ENCODE peak calls at places on chromosome 20, in nine cellular contexts. One of them, this sample, is unnamed. For H3K4me1, the result is how much of the 10 kb centered on the place peaks cover.

GRCh38 chr20:14729390-14729789 is 392.0 kb upstream of the FLRT3 start:
- DNase-seq in lower lobe of right lung: no peak
- DNase-seq in RWPE2: no peak
- DNase-seq in cardiac muscle cell: no peak
- DNase-seq in tibial nerve: no peak
- DNase-seq in CD8-positive, alpha-beta T cell: no peak
- DNase-seq in MM.1S: no peak
- DNase-seq in adrenal gland: no peak
- DNase-seq in fibroblast of lung: no peak
- DNase-seq in this sample: no peak

GRCh38 chr20:53679597-53680309 is 86.1 kb upstream of the ZNF217 start:
- DNase-seq in lower lobe of right lung: no peak
- DNase-seq in RWPE2: no peak
- DNase-seq in cardiac muscle cell: no peak
- DNase-seq in tibial nerve: no peak
- DNase-seq in CD8-positive, alpha-beta T cell: no peak
- DNase-seq in MM.1S: no peak
- DNase-seq in adrenal gland: no peak
- DNase-seq in fibroblast of lung: no peak
- DNase-seq in this sample: no peak

GRCh38 chr20:12180107-12180661 is 262.5 kb downstream of the BTBD3 start:
- DNase-seq in lower lobe of right lung: no peak
- DNase-seq in RWPE2: no peak
- DNase-seq in cardiac muscle cell: no peak
- DNase-seq in tibial nerve: no peak
- DNase-seq in CD8-positive, alpha-beta T cell: no peak
- DNase-seq in MM.1S: no peak
- DNase-seq in adrenal gland: no peak
- DNase-seq in fibroblast of lung: peak
- DNase-seq in this sample: no peak

GRCh38 chr20:46145646-46146045 is 27.5 kb downstream of the CD40 start:
- DNase-seq in lower lobe of right lung: no peak
- DNase-seq in RWPE2: no peak
- DNase-seq in cardiac muscle cell: no peak
- DNase-seq in tibial nerve: no peak
- DNase-seq in CD8-positive, alpha-beta T cell: no peak
- DNase-seq in MM.1S: no peak
- DNase-seq in adrenal gland: no peak
- DNase-seq in fibroblast of lung: no peak
- DNase-seq in this sample: no peak

GRCh38 chr20:50057409-50058053 is 55.4 kb downstream of the UBE2V1 start:
- DNase-seq in lower lobe of right lung: no peak
- DNase-seq in RWPE2: no peak
- DNase-seq in cardiac muscle cell: no peak
- DNase-seq in tibial nerve: no peak
- DNase-seq in CD8-positive, alpha-beta T cell: no peak
- DNase-seq in MM.1S: no peak
- DNase-seq in adrenal gland: no peak
- DNase-seq in fibroblast of lung: no peak
- DNase-seq in this sample: no peak

GRCh38 chr20:45969712-45970634 is 2.0 kb downstream of the ZNF335 start:
- DNase-seq in lower lobe of right lung: no peak
- DNase-seq in RWPE2: peak
- DNase-seq in cardiac muscle cell: peak
- DNase-seq in tibial nerve: no peak
- DNase-seq in CD8-positive, alpha-beta T cell: no peak
- DNase-seq in MM.1S: peak
- DNase-seq in adrenal gland: peak
- DNase-seq in fibroblast of lung: peak
- DNase-seq in this sample: no peak

GRCh38 chr20:37356387-37356786 is 10.4 kb downstream of the SRC start:
- DNase-seq in lower lobe of right lung: peak
- DNase-seq in RWPE2: peak
- DNase-seq in cardiac muscle cell: no peak
- DNase-seq in tibial nerve: peak
- DNase-seq in CD8-positive, alpha-beta T cell: no peak
- DNase-seq in MM.1S: no peak
- DNase-seq in adrenal gland: peak
- DNase-seq in fibroblast of lung: peak
- DNase-seq in this sample: peak

GRCh38 chr20:38790210-38791053 is 15.1 kb upstream of the PPP1R16B start:
- DNase-seq in lower lobe of right lung: no peak
- DNase-seq in RWPE2: peak
- DNase-seq in cardiac muscle cell: peak
- DNase-seq in tibial nerve: no peak
- DNase-seq in CD8-positive, alpha-beta T cell: peak
- DNase-seq in MM.1S: no peak
- DNase-seq in adrenal gland: no peak
- DNase-seq in fibroblast of lung: peak
- DNase-seq in this sample: no peak

DNA sequence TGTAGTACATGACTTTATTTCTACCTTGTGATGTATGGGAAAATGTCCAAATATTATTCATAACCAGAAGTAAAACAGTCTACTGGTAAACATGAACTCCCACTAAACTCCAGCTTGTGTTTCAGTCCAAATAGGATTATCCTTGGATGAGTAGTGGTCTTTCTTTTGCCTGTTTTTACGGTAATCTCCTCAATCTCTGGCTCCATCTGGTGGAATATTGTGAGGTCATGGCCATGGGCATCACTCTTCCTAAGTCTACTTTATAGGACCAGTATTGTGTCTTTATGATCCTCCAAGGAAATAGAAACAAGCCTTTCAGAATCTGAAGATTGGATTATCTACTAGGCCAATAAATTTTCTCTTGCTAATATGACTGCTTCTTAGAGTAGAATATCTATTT is 505.0 kb downstream of the BMP2 start:
- DNase-seq in lower lobe of right lung: no peak
- DNase-seq in RWPE2: no peak
- DNase-seq in cardiac muscle cell: no peak
- DNase-seq in tibial nerve: no peak
- DNase-seq in CD8-positive, alpha-beta T cell: no peak
- DNase-seq in MM.1S: no peak
- DNase-seq in adrenal gland: no peak
- DNase-seq in fibroblast of lung: no peak
- DNase-seq in this sample: no peak
- TF ChIP-seq CTCF in lower lobe of right lung: no peak
- TF ChIP-seq CTCF in RWPE2: peak
- TF ChIP-seq CTCF in cardiac muscle cell: peak
- TF ChIP-seq CTCF in tibial nerve: no peak
- TF ChIP-seq CTCF in CD8-positive, alpha-beta T cell: no peak
- TF ChIP-seq CTCF in MM.1S: peak
- TF ChIP-seq CTCF in adrenal gland: no peak
- TF ChIP-seq CTCF in fibroblast of lung: no peak
- TF ChIP-seq CTCF in this sample: no peak

GRCh38 chr20:36079486-36079885 is 75.1 kb upstream of the EPB41L1 start:
- DNase-seq in lower lobe of right lung: no peak
- DNase-seq in RWPE2: no peak
- DNase-seq in cardiac muscle cell: no peak
- DNase-seq in tibial nerve: no peak
- DNase-seq in CD8-positive, alpha-beta T cell: no peak
- DNase-seq in MM.1S: no peak
- DNase-seq in adrenal gland: no peak
- DNase-seq in fibroblast of lung: no peak
- DNase-seq in this sample: no peak

GRCh38 chr20:36070451-36070850 is 84.1 kb upstream of the EPB41L1 start:
- DNase-seq in lower lobe of right lung: no peak
- DNase-seq in RWPE2: peak
- DNase-seq in cardiac muscle cell: no peak
- DNase-seq in tibial nerve: no peak
- DNase-seq in CD8-positive, alpha-beta T cell: no peak
- DNase-seq in MM.1S: no peak
- DNase-seq in adrenal gland: no peak
- DNase-seq in fibroblast of lung: no peak
- DNase-seq in this sample: no peak

GRCh38 chr20:36071848-36072247 is 82.7 kb upstream of the EPB41L1 start:
- DNase-seq in lower lobe of right lung: no peak
- DNase-seq in RWPE2: no peak
- DNase-seq in cardiac muscle cell: no peak
- DNase-seq in tibial nerve: no peak
- DNase-seq in CD8-positive, alpha-beta T cell: no peak
- DNase-seq in MM.1S: no peak
- DNase-seq in adrenal gland: no peak
- DNase-seq in fibroblast of lung: no peak
- DNase-seq in this sample: no peak

GRCh38 chr20:36074983-36075382 is 79.6 kb upstream of the EPB41L1 start:
- DNase-seq in lower lobe of right lung: no peak
- DNase-seq in RWPE2: no peak
- DNase-seq in cardiac muscle cell: peak
- DNase-seq in tibial nerve: no peak
- DNase-seq in CD8-positive, alpha-beta T cell: no peak
- DNase-seq in MM.1S: no peak
- DNase-seq in adrenal gland: no peak
- DNase-seq in fibroblast of lung: no peak
- DNase-seq in this sample: no peak
- H3K27ac ChIP-seq in lower lobe of right lung: no peak
- H3K27ac ChIP-seq in RWPE2: no peak
- H3K27ac ChIP-seq in cardiac muscle cell: no peak
- H3K27ac ChIP-seq in tibial nerve: no peak
- H3K27ac ChIP-seq in CD8-positive, alpha-beta T cell: no peak
- H3K27ac ChIP-seq in MM.1S: no peak
- H3K27ac ChIP-seq in adrenal gland: no peak
- H3K27ac ChIP-seq in fibroblast of lung: no peak
- H3K27ac ChIP-seq in this sample: no peak

DNA sequence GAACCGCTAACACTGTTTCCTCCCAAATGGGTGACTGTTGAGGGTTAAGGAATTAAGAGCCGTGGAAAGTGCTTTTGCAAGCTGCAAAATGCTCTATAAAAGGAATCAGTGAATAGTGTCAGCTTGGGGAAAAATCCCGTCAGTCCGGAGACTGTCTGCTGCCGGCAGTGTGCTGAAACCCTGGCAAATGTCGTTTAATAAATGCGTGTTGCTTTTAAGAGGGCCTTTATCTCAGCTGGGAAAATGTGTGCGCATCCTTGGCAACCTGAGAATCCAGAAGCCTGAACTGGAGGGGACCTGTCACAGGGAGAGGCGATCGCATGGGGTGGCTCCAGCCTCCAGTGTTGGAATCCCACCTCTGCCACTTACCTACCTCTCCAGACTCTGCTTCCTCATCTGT is 9.8 kb downstream of the SIRPA start:
- DNase-seq in lower lobe of right lung: no peak
- DNase-seq in RWPE2: no peak
- DNase-seq in cardiac muscle cell: no peak
- DNase-seq in tibial nerve: no peak
- DNase-seq in CD8-positive, alpha-beta T cell: no peak
- DNase-seq in MM.1S: no peak
- DNase-seq in adrenal gland: no peak
- DNase-seq in fibroblast of lung: no peak
- DNase-seq in this sample: no peak
- H3K4me1 ChIP-seq in lower lobe of right lung: under half
- H3K4me1 ChIP-seq in RWPE2: under half
- H3K4me1 ChIP-seq in cardiac muscle cell: under half
- H3K4me1 ChIP-seq in tibial nerve: under half
- H3K4me1 ChIP-seq in CD8-positive, alpha-beta T cell: under half
- H3K4me1 ChIP-seq in MM.1S: under half
- H3K4me1 ChIP-seq in adrenal gland: under half
- H3K4me1 ChIP-seq in fibroblast of lung: under half
- H3K4me1 ChIP-seq in this sample: under half

GRCh38 chr20:62480318-62480717 is 4.5 kb upstream of the GATA5 start:
- DNase-seq in lower lobe of right lung: no peak
- DNase-seq in RWPE2: no peak
- DNase-seq in cardiac muscle cell: no peak
- DNase-seq in tibial nerve: no peak
- DNase-seq in CD8-positive, alpha-beta T cell: no peak
- DNase-seq in MM.1S: no peak
- DNase-seq in adrenal gland: no peak
- DNase-seq in fibroblast of lung: no peak
- DNase-seq in this sample: no peak

GRCh38 chr20:62475819-62476073 is at the start of gene GATA5:
- DNase-seq in lower lobe of right lung: no peak
- DNase-seq in RWPE2: no peak
- DNase-seq in cardiac muscle cell: no peak
- DNase-seq in tibial nerve: no peak
- DNase-seq in CD8-positive, alpha-beta T cell: no peak
- DNase-seq in MM.1S: no peak
- DNase-seq in adrenal gland: no peak
- DNase-seq in fibroblast of lung: no peak
- DNase-seq in this sample: no peak

GRCh38 chr20:62479218-62479617 is 3.4 kb upstream of the GATA5 start:
- DNase-seq in lower lobe of right lung: no peak
- DNase-seq in RWPE2: peak
- DNase-seq in cardiac muscle cell: no peak
- DNase-seq in tibial nerve: no peak
- DNase-seq in CD8-positive, alpha-beta T cell: no peak
- DNase-seq in MM.1S: no peak
- DNase-seq in adrenal gland: no peak
- DNase-seq in fibroblast of lung: no peak
- DNase-seq in this sample: no peak

GRCh38 chr20:62476074-62476838 is 461 bp upstream of the GATA5 start:
- DNase-seq in lower lobe of right lung: no peak
- DNase-seq in RWPE2: peak
- DNase-seq in cardiac muscle cell: peak
- DNase-seq in tibial nerve: no peak
- DNase-seq in CD8-positive, alpha-beta T cell: no peak
- DNase-seq in MM.1S: no peak
- DNase-seq in adrenal gland: peak
- DNase-seq in fibroblast of lung: no peak
- DNase-seq in this sample: peak

GRCh38 chr20:62477669-62478450 is 2.1 kb upstream of the GATA5 start:
- DNase-seq in lower lobe of right lung: no peak
- DNase-seq in RWPE2: peak
- DNase-seq in cardiac muscle cell: peak
- DNase-seq in tibial nerve: no peak
- DNase-seq in CD8-positive, alpha-beta T cell: no peak
- DNase-seq in MM.1S: no peak
- DNase-seq in adrenal gland: no peak
- DNase-seq in fibroblast of lung: no peak
- DNase-seq in this sample: no peak
- TF ChIP-seq CTCF in lower lobe of right lung: no peak
- TF ChIP-seq CTCF in RWPE2: peak
- TF ChIP-seq CTCF in cardiac muscle cell: peak
- TF ChIP-seq CTCF in tibial nerve: no peak
- TF ChIP-seq CTCF in CD8-positive, alpha-beta T cell: no peak
- TF ChIP-seq CTCF in MM.1S: no peak
- TF ChIP-seq CTCF in adrenal gland: no peak
- TF ChIP-seq CTCF in fibroblast of lung: no peak
- TF ChIP-seq CTCF in this sample: peak

DNA sequence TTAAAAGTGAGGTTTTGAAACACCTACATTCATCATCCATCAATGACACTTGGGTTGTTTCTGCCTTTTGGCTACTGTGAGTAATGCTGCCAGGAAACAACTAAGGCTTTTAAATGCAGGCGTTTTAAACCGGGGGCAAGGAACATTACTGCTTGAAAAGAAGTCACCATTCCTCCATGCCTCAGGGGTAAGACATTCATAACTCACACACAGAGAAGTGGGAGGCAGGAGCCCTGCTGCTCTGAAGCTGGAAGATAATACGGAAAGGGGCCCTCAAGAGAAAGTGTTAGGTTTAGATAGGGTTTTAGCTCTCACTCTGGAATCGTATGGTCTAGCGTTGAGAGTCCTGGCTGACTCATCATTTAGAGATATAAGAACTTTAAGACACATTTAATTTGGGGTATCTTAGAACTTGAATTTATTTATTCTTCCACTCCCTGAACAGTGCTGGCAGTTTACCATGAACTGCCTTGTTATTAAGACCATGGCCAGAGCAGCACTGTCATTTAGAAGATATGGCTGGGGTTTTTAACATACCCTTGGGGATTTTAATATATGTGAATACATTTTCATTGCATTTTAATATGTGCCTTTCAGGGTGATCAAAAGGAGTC is 1.8 kb downstream of the TUBB1 start:
- DNase-seq in lower lobe of right lung: no peak
- DNase-seq in RWPE2: peak
- DNase-seq in cardiac muscle cell: peak
- DNase-seq in tibial nerve: no peak
- DNase-seq in CD8-positive, alpha-beta T cell: no peak
- DNase-seq in MM.1S: no peak
- DNase-seq in adrenal gland: no peak
- DNase-seq in fibroblast of lung: no peak
- DNase-seq in this sample: no peak
- H3K27ac ChIP-seq in lower lobe of right lung: no peak
- H3K27ac ChIP-seq in RWPE2: peak
- H3K27ac ChIP-seq in cardiac muscle cell: peak
- H3K27ac ChIP-seq in tibial nerve: no peak
- H3K27ac ChIP-seq in CD8-positive, alpha-beta T cell: no peak
- H3K27ac ChIP-seq in MM.1S: no peak
- H3K27ac ChIP-seq in adrenal gland: no peak
- H3K27ac ChIP-seq in fibroblast of lung: no peak
- H3K27ac ChIP-seq in this sample: no peak